ENCODE peak calls at places on chromosomes 6 and 20, in nine cellular contexts. H is esophagus muscularis mucosa, Y is transverse colon, X is sigmoid colon, K is GM12878, S is K562, O is HepG2, I is upper lobe of left lung, R is ovary. J is an unnamed sample. For H3K27me3 and H3K4me1, the result is how much of the 10 kb centered on the place peaks cover.

GRCh38 chr6:148700047-148700712 is 46.6 kb upstream of the UST start:
- DNase-seq in H (no peak), Y (no peak), X (no peak), K (no peak), S (no peak), O (no peak), I (no peak), R (no peak), J (no peak)

GRCh38 chr6:4351857-4352669 is 216.7 kb upstream of the ECI2 start:
- DNase-seq in H (no peak), Y (peak), X (peak), K (no peak), S (no peak), O (no peak), I (peak), R (peak), J (peak)

GRCh38 chr6:155216312-155217028 is 47.3 kb upstream of the CLDN20 start:
- DNase-seq in H (no peak), Y (no peak), X (no peak), K (no peak), S (no peak), O (no peak), I (no peak), R (no peak), J (no peak)

GRCh38 chr6:10269814-10270472 is 144.9 kb downstream of the TFAP2A start:
- DNase-seq in H (no peak), Y (no peak), X (no peak), K (no peak), S (no peak), O (peak), I (no peak), R (no peak), J (no peak)

GRCh38 chr6:108407952-108408351 is 113.1 kb downstream of the AFG1L start:
- DNase-seq in H (no peak), Y (no peak), X (no peak), K (no peak), S (no peak), O (no peak), I (no peak), R (no peak), J (no peak)

GRCh38 chr6:31710490-31711219 is 4.0 kb downstream of the LY6G6F start:
- DNase-seq in H (no peak), Y (no peak), X (no peak), K (no peak), S (no peak), O (no peak), I (no peak), R (no peak), J (no peak)

GRCh38 chr6:71982385-71982784 is 96.0 kb downstream of the RIMS1 start:
- DNase-seq in H (no peak), Y (no peak), X (no peak), K (peak), S (no peak), O (no peak), I (no peak), R (no peak), J (no peak)

GRCh38 chr6:79079425-79080130 is 1.5 kb upstream of the PHIP start:
- DNase-seq in H (no peak), Y (no peak), X (no peak), K (no peak), S (no peak), O (no peak), I (no peak), R (no peak), J (no peak)

GRCh38 chr6:71879016-71879415 is 7.3 kb upstream of the RIMS1 start:
- DNase-seq in H (no peak), Y (no peak), X (no peak), K (no peak), S (no peak), O (no peak), I (no peak), R (no peak), J (no peak)

GRCh38 chr6:121951918-121952379 is 447.5 kb upstream of the HSF2 start:
- DNase-seq in H (no peak), Y (no peak), X (no peak), K (no peak), S (no peak), O (no peak), I (no peak), R (no peak), J (no peak)

GRCh38 chr6:16057411-16057810 is 71.5 kb upstream of the MYLIP start:
- DNase-seq in H (no peak), Y (no peak), X (no peak), K (no peak), S (no peak), O (no peak), I (no peak), R (no peak), J (no peak)

GRCh38 chr6:89433637-89434499 is 916 bp downstream of the ANKRD6 start:
- DNase-seq in H (no peak), Y (peak), X (no peak), K (peak), S (no peak), O (no peak), I (peak), R (peak), J (peak)

GRCh38 chr6:2378891-2379652 is 133.7 kb upstream of the GMDS start:
- DNase-seq in H (no peak), Y (no peak), X (no peak), K (no peak), S (no peak), O (no peak), I (no peak), R (no peak), J (no peak)

GRCh38 chr6:157323924-157324276 is 581 bp upstream of the TMEM242 start:
- DNase-seq in H (peak), Y (peak), X (peak), K (no peak), S (peak), O (peak), I (peak), R (peak), J (peak)

GRCh38 chr6:139109558-139109957 is 25.3 kb upstream of the HECA start:
- DNase-seq in H (no peak), Y (no peak), X (no peak), K (no peak), S (no peak), O (peak), I (no peak), R (no peak), J (no peak)
- H3K27me3 ChIP-seq in H (under half), Y (under half), X (under half), K (under half), S (under half), O (under half), I (under half), R (under half), J (under half)

DNA sequence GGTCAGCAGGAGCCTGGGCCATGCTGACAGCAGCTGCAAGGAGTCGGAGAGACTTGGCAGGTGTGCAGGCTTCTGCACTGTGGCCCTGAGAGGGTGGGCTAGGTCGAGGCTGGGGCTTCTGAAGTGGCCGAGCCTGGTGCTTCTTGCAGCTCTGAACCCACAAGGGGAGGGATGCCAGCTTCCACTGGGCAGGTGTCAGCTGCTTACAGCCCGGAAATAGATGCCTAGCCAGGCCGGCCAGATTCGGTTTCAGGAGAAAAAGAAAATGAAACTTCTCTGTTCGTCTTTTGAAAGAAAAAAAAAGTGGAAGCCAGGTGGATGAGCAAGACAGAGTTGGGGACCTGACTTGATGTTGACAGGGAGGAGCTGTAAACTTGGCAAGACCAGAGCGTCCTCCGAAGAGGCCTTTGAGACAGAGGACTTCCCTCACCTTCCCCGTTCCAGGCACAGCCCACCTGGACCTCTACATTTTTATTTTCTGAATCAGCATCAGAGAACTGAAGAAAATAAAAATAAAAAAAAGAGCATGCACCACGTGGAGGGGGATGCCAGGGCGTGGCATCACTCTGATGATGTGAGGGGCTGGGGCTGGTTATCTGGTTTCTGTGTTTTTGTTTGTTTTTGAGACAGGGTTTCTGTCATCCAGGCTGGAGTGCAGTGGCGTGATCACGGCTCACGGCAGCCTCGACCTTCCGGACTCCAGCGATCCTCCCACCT is at the start of gene ZBP1:
- DNase-seq in H (no peak), Y (peak), X (no peak), K (peak), S (no peak), O (no peak), I (peak), R (no peak), J (peak)
- H3K4me1 ChIP-seq in H (under half), Y (under half), X (under half), K (under half), S (under half), O (under half), I (under half), R (under half), J (under half)

GRCh38 chr20:8095648-8096572 is 36.2 kb upstream of the PLCB1 start:
- DNase-seq in H (no peak), Y (no peak), X (no peak), K (no peak), S (no peak), O (no peak), I (no peak), R (no peak), J (no peak)

GRCh38 chr20:8094845-8095244 is 37.2 kb upstream of the PLCB1 start:
- DNase-seq in H (no peak), Y (no peak), X (no peak), K (no peak), S (no peak), O (peak), I (no peak), R (no peak), J (no peak)

GRCh38 chr20:8094415-8094818 is 37.6 kb upstream of the PLCB1 start:
- DNase-seq in H (peak), Y (peak), X (peak), K (no peak), S (no peak), O (no peak), I (peak), R (peak), J (peak)

DNA sequence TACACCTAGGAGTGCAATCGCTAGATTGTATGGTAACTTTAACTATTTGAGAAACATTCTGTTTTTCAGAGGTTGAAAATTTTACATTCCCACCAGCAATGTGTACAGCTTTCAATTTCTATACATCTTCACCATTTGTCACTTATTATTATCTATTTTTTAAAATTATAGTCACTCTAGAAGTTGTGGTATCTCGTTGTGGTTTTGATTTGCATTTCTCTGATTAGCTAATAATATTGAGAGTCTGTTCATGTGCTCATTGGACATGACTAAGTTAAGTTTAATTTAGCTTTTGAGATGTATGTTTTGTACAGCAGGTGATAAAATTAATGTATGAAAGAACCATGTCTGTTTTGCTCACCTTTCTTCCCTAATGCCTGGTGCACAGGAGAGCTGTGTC is 34.8 kb upstream of the PLCB1 start:
- DNase-seq in H (no peak), Y (no peak), X (no peak), K (no peak), S (no peak), O (no peak), I (no peak), R (no peak), J (no peak)
- TF ChIP-seq EP300 in H (no peak), Y (no peak), X (no peak), K (no peak), S (no peak), O (no peak), I (no peak), R (no peak), J (no peak)

DNA sequence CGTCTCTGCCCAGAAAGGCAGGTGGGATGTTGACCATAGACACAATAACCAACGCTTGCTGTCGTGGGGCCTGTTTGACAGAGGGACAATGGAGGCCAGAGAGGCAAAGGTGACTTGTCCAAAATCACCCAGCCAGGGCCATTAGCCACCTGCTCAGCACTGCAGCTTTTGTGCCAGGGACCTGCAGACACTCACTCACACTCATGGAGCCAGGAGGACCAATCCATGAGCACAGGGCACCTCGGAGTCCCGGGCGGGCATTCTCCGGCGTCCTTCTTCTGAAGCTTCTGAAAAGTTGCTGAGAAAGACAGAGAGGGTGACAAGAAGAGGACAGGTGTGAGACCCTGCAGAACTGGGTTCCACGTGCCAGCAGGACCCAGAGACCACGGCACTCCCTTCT is 45.4 kb upstream of the SLCO4A1 start:
- DNase-seq in H (no peak), Y (no peak), X (no peak), K (no peak), S (no peak), O (no peak), I (no peak), R (no peak), J (no peak)
- H3K27me3 ChIP-seq in H (under half), Y (half or more), X (under half), K (under half), S (under half), O (half or more), I (under half), R (under half), J (under half)

GRCh38 chr6:41652876-41653641 is 14.8 kb downstream of the MDFI start:
- DNase-seq in H (no peak), Y (no peak), X (no peak), K (no peak), S (no peak), O (no peak), I (peak), R (no peak), J (peak)

GRCh38 chr6:41653642-41654432 is 15.6 kb downstream of the MDFI start:
- DNase-seq in H (no peak), Y (no peak), X (no peak), K (no peak), S (no peak), O (no peak), I (no peak), R (no peak), J (no peak)

GRCh38 chr6:41650120-41650519 is 11.9 kb downstream of the MDFI start:
- DNase-seq in H (no peak), Y (no peak), X (no peak), K (no peak), S (no peak), O (no peak), I (no peak), R (no peak), J (no peak)

GRCh38 chr6:41651246-41651961 is 13.1 kb downstream of the MDFI start:
- DNase-seq in H (no peak), Y (no peak), X (peak), K (no peak), S (no peak), O (no peak), I (no peak), R (no peak), J (no peak)

GRCh38 chr6:41651962-41652657 is 13.8 kb downstream of the MDFI start:
- DNase-seq in H (no peak), Y (no peak), X (peak), K (no peak), S (no peak), O (no peak), I (no peak), R (no peak), J (no peak)
- H3K4me1 ChIP-seq in H (under half), Y (under half), X (under half), K (under half), S (under half), O (under half), I (under half), R (under half), J (under half)

GRCh38 chr6:105886066-105886811 is 199.9 kb upstream of the PRDM1 start:
- DNase-seq in H (no peak), Y (no peak), X (no peak), K (no peak), S (no peak), O (no peak), I (no peak), R (no peak), J (no peak)
- TF ChIP-seq EP300 in H (no peak), Y (no peak), X (no peak), K (no peak), S (no peak), O (no peak), I (no peak), R (no peak), J (no peak)

GRCh38 chr6:29629571-29629970 is 3.4 kb downstream of the GABBR1 start:
- DNase-seq in H (no peak), Y (no peak), X (no peak), K (no peak), S (no peak), O (no peak), I (no peak), R (no peak), J (no peak)

GRCh38 chr6:29628419-29629281 is 4.3 kb downstream of the GABBR1 start:
- DNase-seq in H (no peak), Y (peak), X (peak), K (no peak), S (peak), O (peak), I (peak), R (peak), J (peak)

GRCh38 chr6:29627762-29628418 is 5.1 kb downstream of the GABBR1 start:
- DNase-seq in H (no peak), Y (peak), X (peak), K (no peak), S (peak), O (no peak), I (peak), R (peak), J (peak)

GRCh38 chr6:29625337-29625930 is 7.5 kb downstream of the GABBR1 start:
- DNase-seq in H (no peak), Y (no peak), X (no peak), K (no peak), S (no peak), O (no peak), I (no peak), R (no peak), J (no peak)

GRCh38 chr6:29626948-29627761 is 5.8 kb downstream of the GABBR1 start:
- DNase-seq in H (no peak), Y (no peak), X (no peak), K (no peak), S (peak), O (no peak), I (no peak), R (peak), J (no peak)
- H3K27me3 ChIP-seq in H (under half), Y (under half), X (under half), K (under half), S (under half), O (half or more), I (under half), R (under half), J (under half)

DNA sequence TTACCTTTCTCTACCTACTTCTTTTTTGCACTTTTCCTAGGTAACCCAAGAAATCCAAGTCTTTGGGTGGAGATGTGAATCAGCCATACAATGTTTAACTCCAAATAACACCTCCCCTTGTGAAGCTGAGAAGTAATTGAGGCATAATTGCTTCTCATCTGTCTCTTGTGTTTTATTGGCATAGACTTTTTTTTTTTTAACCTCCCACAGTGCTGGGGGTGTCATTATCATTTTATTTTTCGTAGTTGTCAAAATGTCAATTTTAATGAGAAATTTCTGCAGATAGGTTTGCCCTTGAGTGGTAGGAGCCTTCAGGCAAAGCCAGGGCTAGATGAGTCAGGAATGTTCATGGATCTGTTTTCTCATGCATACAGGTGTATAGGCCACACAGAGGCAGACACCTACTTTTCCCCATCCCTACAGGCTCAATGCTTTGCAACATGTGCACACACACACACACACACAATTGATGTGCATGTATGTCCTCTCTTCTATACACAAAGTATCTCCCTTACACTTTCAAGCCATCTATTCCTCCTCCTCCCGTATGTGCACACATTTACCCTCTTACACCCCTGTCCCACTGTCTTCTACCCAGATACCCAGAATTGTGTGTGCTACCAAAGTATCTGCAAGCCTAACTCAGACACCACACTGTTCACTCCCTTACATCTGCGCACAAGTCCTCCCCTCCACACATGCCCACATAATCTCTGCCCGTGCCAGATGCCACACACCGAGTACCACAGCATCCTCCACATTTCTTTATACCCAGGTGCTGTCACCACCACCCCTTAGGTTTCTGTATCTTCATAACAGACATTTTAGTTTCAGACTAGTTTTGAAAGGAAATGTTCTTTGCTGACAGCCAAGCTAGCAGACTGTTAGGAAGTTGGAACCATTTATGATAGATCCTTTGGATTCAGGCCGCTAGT is 22.0 kb downstream of the RALY start:
- DNase-seq in H (no peak), Y (no peak), X (no peak), K (no peak), S (no peak), O (no peak), I (no peak), R (no peak), J (no peak)
- H3K4me1 ChIP-seq in H (half or more), Y (under half), X (half or more), K (under half), S (under half), O (half or more), I (under half), R (under half), J (under half)

GRCh38 chr6:83097204-83097603 is 29.7 kb downstream of the DOP1A start:
- DNase-seq in H (no peak), Y (no peak), X (no peak), K (no peak), S (no peak), O (no peak), I (no peak), R (no peak), J (no peak)

GRCh38 chr6:83096791-83097190 is 29.3 kb downstream of the DOP1A start:
- DNase-seq in H (no peak), Y (no peak), X (no peak), K (no peak), S (no peak), O (no peak), I (no peak), R (no peak), J (no peak)

GRCh38 chr6:83097675-83098074 is 30.2 kb downstream of the DOP1A start:
- DNase-seq in H (no peak), Y (no peak), X (no peak), K (no peak), S (no peak), O (no peak), I (no peak), R (no peak), J (no peak)

GRCh38 chr6:83098589-83098988 is 31.1 kb downstream of the DOP1A start:
- DNase-seq in H (no peak), Y (no peak), X (no peak), K (no peak), S (no peak), O (no peak), I (no peak), R (no peak), J (no peak)

GRCh38 chr6:83092756-83093399 is 25.4 kb downstream of the DOP1A start:
- DNase-seq in H (no peak), Y (no peak), X (no peak), K (no peak), S (no peak), O (no peak), I (no peak), R (no peak), J (no peak)
- TF ChIP-seq EP300 in H (no peak), Y (no peak), X (no peak), K (no peak), S (no peak), O (no peak), I (no peak), R (no peak), J (no peak)